ENCODE peak calls at places on chromosome 20, in nine cellular contexts. One of them, this sample, is unnamed.

GRCh38 chr20:33407251-33407650 is 5.9 kb upstream of the CDK5RAP1 start:
- DNase-seq in stimulated activated CD8-positive, alpha-beta memory T cell treated with anti-CD3 and anti-CD28 coated beads, Interleukin-2, amount 100 ng/mL, for 1 hour: no peak
- DNase-seq in GM04504: no peak
- DNase-seq in T-helper 2 cell: no peak
- DNase-seq in Calu3: no peak
- DNase-seq in RCC 7860: no peak
- DNase-seq in Right ventricle myocardium inferior: no peak
- DNase-seq in GM13976: no peak
- DNase-seq in breast epithelium: no peak
- DNase-seq in this sample: no peak

GRCh38 chr20:10965936-10966470 is 292.2 kb upstream of the JAG1 start:
- DNase-seq in stimulated activated CD8-positive, alpha-beta memory T cell treated with anti-CD3 and anti-CD28 coated beads, Interleukin-2, amount 100 ng/mL, for 1 hour: no peak
- DNase-seq in GM13976: no peak
- DNase-seq in GM04504: no peak
- DNase-seq in T-helper 2 cell: no peak
- DNase-seq in RCC 7860: no peak
- DNase-seq in breast epithelium: no peak
- DNase-seq in Right ventricle myocardium inferior: no peak
- DNase-seq in Calu3: no peak
- DNase-seq in this sample: no peak

GRCh38 chr20:61938839-61939690 is 126.6 kb downstream of the TAF4 start:
- DNase-seq in RCC 7860: no peak
- DNase-seq in T-helper 2 cell: no peak
- DNase-seq in Calu3: no peak
- DNase-seq in stimulated activated CD8-positive, alpha-beta memory T cell treated with anti-CD3 and anti-CD28 coated beads, Interleukin-2, amount 100 ng/mL, for 1 hour: no peak
- DNase-seq in GM04504: no peak
- DNase-seq in breast epithelium: no peak
- DNase-seq in Right ventricle myocardium inferior: peak; percentile 50
- DNase-seq in GM13976: no peak
- DNase-seq in this sample: no peak

GRCh38 chr20:37937686-37938085 is 34.8 kb downstream of the VSTM2L start:
- DNase-seq in RCC 7860: no peak
- DNase-seq in Calu3: no peak
- DNase-seq in T-helper 2 cell: no peak
- DNase-seq in GM13976: no peak
- DNase-seq in GM04504: no peak
- DNase-seq in breast epithelium: no peak
- DNase-seq in stimulated activated CD8-positive, alpha-beta memory T cell treated with anti-CD3 and anti-CD28 coated beads, Interleukin-2, amount 100 ng/mL, for 1 hour: no peak
- DNase-seq in Right ventricle myocardium inferior: no peak
- DNase-seq in this sample: no peak

GRCh38 chr20:51022227-51022802 is 592 bp downstream of the KCNG1 start:
- DNase-seq in stimulated activated CD8-positive, alpha-beta memory T cell treated with anti-CD3 and anti-CD28 coated beads, Interleukin-2, amount 100 ng/mL, for 1 hour: no peak
- DNase-seq in breast epithelium: no peak
- DNase-seq in RCC 7860: no peak
- DNase-seq in GM13976: no peak
- DNase-seq in Right ventricle myocardium inferior: no peak
- DNase-seq in T-helper 2 cell: no peak
- DNase-seq in Calu3: no peak
- DNase-seq in GM04504: no peak
- DNase-seq in this sample: no peak

GRCh38 chr20:18822832-18823231 is 9.2 kb downstream of the SCP2D1 start:
- DNase-seq in GM04504: no peak
- DNase-seq in RCC 7860: no peak
- DNase-seq in GM13976: no peak
- DNase-seq in Right ventricle myocardium inferior: no peak
- DNase-seq in Calu3: no peak
- DNase-seq in stimulated activated CD8-positive, alpha-beta memory T cell treated with anti-CD3 and anti-CD28 coated beads, Interleukin-2, amount 100 ng/mL, for 1 hour: no peak
- DNase-seq in T-helper 2 cell: no peak
- DNase-seq in breast epithelium: no peak
- DNase-seq in this sample: no peak

GRCh38 chr20:3406481-3407425 is 716 bp downstream of the DNAAF9 start:
- DNase-seq in GM13976: peak; percentile 37
- DNase-seq in T-helper 2 cell: peak; percentile 4
- DNase-seq in GM04504: no peak
- DNase-seq in Calu3: no peak
- DNase-seq in breast epithelium: peak; percentile 30
- DNase-seq in RCC 7860: no peak
- DNase-seq in Right ventricle myocardium inferior: no peak
- DNase-seq in stimulated activated CD8-positive, alpha-beta memory T cell treated with anti-CD3 and anti-CD28 coated beads, Interleukin-2, amount 100 ng/mL, for 1 hour: peak; percentile 16
- DNase-seq in this sample: no peak

GRCh38 chr20:3123542-3123941 is 36.1 kb downstream of the FASTKD5 start:
- DNase-seq in GM13976: no peak
- DNase-seq in GM04504: no peak
- DNase-seq in stimulated activated CD8-positive, alpha-beta memory T cell treated with anti-CD3 and anti-CD28 coated beads, Interleukin-2, amount 100 ng/mL, for 1 hour: no peak
- DNase-seq in RCC 7860: no peak
- DNase-seq in breast epithelium: no peak
- DNase-seq in Right ventricle myocardium inferior: no peak
- DNase-seq in T-helper 2 cell: no peak
- DNase-seq in Calu3: no peak
- DNase-seq in this sample: no peak

GRCh38 chr20:40941023-40941655 is 87.5 kb upstream of the TOP1 start:
- DNase-seq in T-helper 2 cell: no peak
- DNase-seq in Calu3: no peak
- DNase-seq in GM13976: no peak
- DNase-seq in RCC 7860: no peak
- DNase-seq in Right ventricle myocardium inferior: no peak
- DNase-seq in breast epithelium: no peak
- DNase-seq in GM04504: no peak
- DNase-seq in stimulated activated CD8-positive, alpha-beta memory T cell treated with anti-CD3 and anti-CD28 coated beads, Interleukin-2, amount 100 ng/mL, for 1 hour: no peak
- DNase-seq in this sample: no peak

GRCh38 chr20:50850721-50851286 is 55.9 kb downstream of the BCAS4 start:
- DNase-seq in RCC 7860: no peak
- DNase-seq in T-helper 2 cell: no peak
- DNase-seq in breast epithelium: no peak
- DNase-seq in Calu3: no peak
- DNase-seq in GM04504: no peak
- DNase-seq in GM13976: no peak
- DNase-seq in stimulated activated CD8-positive, alpha-beta memory T cell treated with anti-CD3 and anti-CD28 coated beads, Interleukin-2, amount 100 ng/mL, for 1 hour: no peak
- DNase-seq in Right ventricle myocardium inferior: peak; percentile 34
- DNase-seq in this sample: no peak

GRCh38 chr20:20009784-20010253 is 7.3 kb upstream of the NAA20 start:
- DNase-seq in stimulated activated CD8-positive, alpha-beta memory T cell treated with anti-CD3 and anti-CD28 coated beads, Interleukin-2, amount 100 ng/mL, for 1 hour: no peak
- DNase-seq in breast epithelium: no peak
- DNase-seq in T-helper 2 cell: no peak
- DNase-seq in GM04504: no peak
- DNase-seq in GM13976: no peak
- DNase-seq in RCC 7860: no peak
- DNase-seq in Right ventricle myocardium inferior: no peak
- DNase-seq in Calu3: no peak
- DNase-seq in this sample: no peak

GRCh38 chr20:54062812-54063280 is 7.5 kb downstream of the BCAS1 start:
- DNase-seq in GM04504: no peak
- DNase-seq in GM13976: peak; percentile 60
- DNase-seq in stimulated activated CD8-positive, alpha-beta memory T cell treated with anti-CD3 and anti-CD28 coated beads, Interleukin-2, amount 100 ng/mL, for 1 hour: no peak
- DNase-seq in Calu3: peak; percentile 33
- DNase-seq in RCC 7860: peak; percentile 60
- DNase-seq in Right ventricle myocardium inferior: no peak
- DNase-seq in T-helper 2 cell: no peak
- DNase-seq in breast epithelium: no peak
- DNase-seq in this sample: no peak

GRCh38 chr20:2246081-2246491 is 49.7 kb upstream of the TGM3 start:
- DNase-seq in breast epithelium: no peak
- DNase-seq in RCC 7860: no peak
- DNase-seq in Calu3: no peak
- DNase-seq in T-helper 2 cell: no peak
- DNase-seq in GM04504: no peak
- DNase-seq in stimulated activated CD8-positive, alpha-beta memory T cell treated with anti-CD3 and anti-CD28 coated beads, Interleukin-2, amount 100 ng/mL, for 1 hour: no peak
- DNase-seq in Right ventricle myocardium inferior: no peak
- DNase-seq in GM13976: no peak
- DNase-seq in this sample: no peak

GRCh38 chr20:20731945-20732296 is 19.5 kb upstream of the RALGAPA2 start:
- DNase-seq in breast epithelium: no peak
- DNase-seq in T-helper 2 cell: no peak
- DNase-seq in GM04504: no peak
- DNase-seq in GM13976: no peak
- DNase-seq in Calu3: no peak
- DNase-seq in Right ventricle myocardium inferior: no peak
- DNase-seq in RCC 7860: no peak
- DNase-seq in stimulated activated CD8-positive, alpha-beta memory T cell treated with anti-CD3 and anti-CD28 coated beads, Interleukin-2, amount 100 ng/mL, for 1 hour: no peak
- DNase-seq in this sample: no peak

GRCh38 chr20:37228656-37229055 is 33.0 kb downstream of the GHRH start:
- DNase-seq in Right ventricle myocardium inferior: no peak
- DNase-seq in breast epithelium: no peak
- DNase-seq in Calu3: no peak
- DNase-seq in RCC 7860: no peak
- DNase-seq in stimulated activated CD8-positive, alpha-beta memory T cell treated with anti-CD3 and anti-CD28 coated beads, Interleukin-2, amount 100 ng/mL, for 1 hour: no peak
- DNase-seq in GM13976: no peak
- DNase-seq in T-helper 2 cell: no peak
- DNase-seq in GM04504: no peak
- DNase-seq in this sample: no peak

GRCh38 chr20:46367967-46368901 is 38.2 kb downstream of the ELMO2 start:
- DNase-seq in T-helper 2 cell: no peak
- DNase-seq in Right ventricle myocardium inferior: no peak
- DNase-seq in stimulated activated CD8-positive, alpha-beta memory T cell treated with anti-CD3 and anti-CD28 coated beads, Interleukin-2, amount 100 ng/mL, for 1 hour: no peak
- DNase-seq in RCC 7860: peak; percentile 93
- DNase-seq in GM13976: no peak
- DNase-seq in breast epithelium: no peak
- DNase-seq in GM04504: no peak
- DNase-seq in Calu3: peak; percentile 40
- DNase-seq in this sample: no peak

GRCh38 chr20:47574616-47575401 is 73.1 kb downstream of the NCOA3 start:
- DNase-seq in RCC 7860: peak; percentile 30
- DNase-seq in breast epithelium: no peak
- DNase-seq in stimulated activated CD8-positive, alpha-beta memory T cell treated with anti-CD3 and anti-CD28 coated beads, Interleukin-2, amount 100 ng/mL, for 1 hour: no peak
- DNase-seq in T-helper 2 cell: no peak
- DNase-seq in Calu3: peak; percentile 32
- DNase-seq in GM04504: no peak
- DNase-seq in GM13976: peak; percentile 23
- DNase-seq in Right ventricle myocardium inferior: no peak
- DNase-seq in this sample: no peak

GRCh38 chr20:41510224-41510623 is 108.0 kb downstream of the CHD6 start:
- DNase-seq in GM13976: no peak
- DNase-seq in RCC 7860: no peak
- DNase-seq in T-helper 2 cell: no peak
- DNase-seq in Right ventricle myocardium inferior: no peak
- DNase-seq in Calu3: no peak
- DNase-seq in stimulated activated CD8-positive, alpha-beta memory T cell treated with anti-CD3 and anti-CD28 coated beads, Interleukin-2, amount 100 ng/mL, for 1 hour: no peak
- DNase-seq in GM04504: no peak
- DNase-seq in breast epithelium: no peak
- DNase-seq in this sample: no peak

GRCh38 chr20:35947489-35947888 is 6.8 kb downstream of the SCAND1 start:
- DNase-seq in GM04504: no peak
- DNase-seq in T-helper 2 cell: no peak
- DNase-seq in Right ventricle myocardium inferior: no peak
- DNase-seq in RCC 7860: peak; percentile 34
- DNase-seq in GM13976: no peak
- DNase-seq in stimulated activated CD8-positive, alpha-beta memory T cell treated with anti-CD3 and anti-CD28 coated beads, Interleukin-2, amount 100 ng/mL, for 1 hour: no peak
- DNase-seq in Calu3: peak; percentile 41
- DNase-seq in breast epithelium: no peak
- DNase-seq in this sample: no peak

GRCh38 chr20:32355417-32355841 is 2.7 kb upstream of the ASXL1 start:
- DNase-seq in GM04504: no peak
- DNase-seq in GM13976: peak; percentile 44
- DNase-seq in Right ventricle myocardium inferior: no peak
- DNase-seq in breast epithelium: no peak
- DNase-seq in Calu3: no peak
- DNase-seq in T-helper 2 cell: no peak
- DNase-seq in RCC 7860: no peak
- DNase-seq in stimulated activated CD8-positive, alpha-beta memory T cell treated with anti-CD3 and anti-CD28 coated beads, Interleukin-2, amount 100 ng/mL, for 1 hour: no peak
- DNase-seq in this sample: no peak

GRCh38 chr20:33789109-33789857 is 21.9 kb upstream of the CHMP4B start:
- DNase-seq in GM13976: no peak
- DNase-seq in RCC 7860: peak; percentile 99
- DNase-seq in Right ventricle myocardium inferior: no peak
- DNase-seq in GM04504: peak; percentile 76
- DNase-seq in stimulated activated CD8-positive, alpha-beta memory T cell treated with anti-CD3 and anti-CD28 coated beads, Interleukin-2, amount 100 ng/mL, for 1 hour: no peak
- DNase-seq in T-helper 2 cell: no peak
- DNase-seq in Calu3: peak; percentile 99
- DNase-seq in breast epithelium: peak; percentile 87
- DNase-seq in this sample: no peak

GRCh38 chr20:25246182-25246943 is 1.5 kb upstream of the PYGB start:
- DNase-seq in Right ventricle myocardium inferior: no peak
- DNase-seq in stimulated activated CD8-positive, alpha-beta memory T cell treated with anti-CD3 and anti-CD28 coated beads, Interleukin-2, amount 100 ng/mL, for 1 hour: no peak
- DNase-seq in T-helper 2 cell: no peak
- DNase-seq in GM13976: no peak
- DNase-seq in Calu3: no peak
- DNase-seq in breast epithelium: peak; percentile 16
- DNase-seq in GM04504: no peak
- DNase-seq in RCC 7860: no peak
- DNase-seq in this sample: no peak

GRCh38 chr20:40390654-40391053 is 298.4 kb downstream of the MAFB start:
- DNase-seq in Calu3: no peak
- DNase-seq in Right ventricle myocardium inferior: no peak
- DNase-seq in breast epithelium: no peak
- DNase-seq in RCC 7860: no peak
- DNase-seq in GM04504: no peak
- DNase-seq in stimulated activated CD8-positive, alpha-beta memory T cell treated with anti-CD3 and anti-CD28 coated beads, Interleukin-2, amount 100 ng/mL, for 1 hour: no peak
- DNase-seq in T-helper 2 cell: no peak
- DNase-seq in GM13976: no peak
- DNase-seq in this sample: no peak

GRCh38 chr20:23136893-23137745 is 51.0 kb upstream of the CD93 start:
- DNase-seq in breast epithelium: no peak
- DNase-seq in GM13976: no peak
- DNase-seq in Right ventricle myocardium inferior: no peak
- DNase-seq in stimulated activated CD8-positive, alpha-beta memory T cell treated with anti-CD3 and anti-CD28 coated beads, Interleukin-2, amount 100 ng/mL, for 1 hour: no peak
- DNase-seq in RCC 7860: no peak
- DNase-seq in Calu3: peak; percentile 22
- DNase-seq in T-helper 2 cell: no peak
- DNase-seq in GM04504: no peak
- DNase-seq in this sample: no peak

GRCh38 chr20:23566199-23566932 is 1.9 kb downstream of the CST9L start:
- DNase-seq in RCC 7860: no peak
- DNase-seq in T-helper 2 cell: no peak
- DNase-seq in breast epithelium: no peak
- DNase-seq in GM04504: no peak
- DNase-seq in Calu3: no peak
- DNase-seq in GM13976: no peak
- DNase-seq in Right ventricle myocardium inferior: no peak
- DNase-seq in stimulated activated CD8-positive, alpha-beta memory T cell treated with anti-CD3 and anti-CD28 coated beads, Interleukin-2, amount 100 ng/mL, for 1 hour: no peak
- DNase-seq in this sample: no peak

GRCh38 chr20:57844626-57845596 is 135.1 kb upstream of the PMEPA1 start:
- DNase-seq in stimulated activated CD8-positive, alpha-beta memory T cell treated with anti-CD3 and anti-CD28 coated beads, Interleukin-2, amount 100 ng/mL, for 1 hour: no peak
- DNase-seq in RCC 7860: peak; percentile 72
- DNase-seq in Calu3: no peak
- DNase-seq in GM13976: no peak
- DNase-seq in breast epithelium: no peak
- DNase-seq in T-helper 2 cell: no peak
- DNase-seq in GM04504: no peak
- DNase-seq in Right ventricle myocardium inferior: no peak
- DNase-seq in this sample: no peak

GRCh38 chr20:5945963-5946362 is 4.4 kb downstream of the TRMT6 start:
- DNase-seq in stimulated activated CD8-positive, alpha-beta memory T cell treated with anti-CD3 and anti-CD28 coated beads, Interleukin-2, amount 100 ng/mL, for 1 hour: no peak
- DNase-seq in RCC 7860: peak; percentile 54
- DNase-seq in Calu3: no peak
- DNase-seq in breast epithelium: no peak
- DNase-seq in GM04504: peak; percentile 17
- DNase-seq in T-helper 2 cell: no peak
- DNase-seq in Right ventricle myocardium inferior: no peak
- DNase-seq in GM13976: no peak
- DNase-seq in this sample: no peak

GRCh38 chr20:23519556-23519955 is 28.6 kb downstream of the CST8 start:
- DNase-seq in breast epithelium: no peak
- DNase-seq in RCC 7860: no peak
- DNase-seq in Calu3: no peak
- DNase-seq in Right ventricle myocardium inferior: no peak
- DNase-seq in T-helper 2 cell: no peak
- DNase-seq in stimulated activated CD8-positive, alpha-beta memory T cell treated with anti-CD3 and anti-CD28 coated beads, Interleukin-2, amount 100 ng/mL, for 1 hour: no peak
- DNase-seq in GM13976: no peak
- DNase-seq in GM04504: no peak
- DNase-seq in this sample: no peak

GRCh38 chr20:8361008-8361652 is 229.1 kb downstream of the PLCB1 start:
- DNase-seq in GM04504: peak; percentile 21
- DNase-seq in breast epithelium: no peak
- DNase-seq in GM13976: no peak
- DNase-seq in Right ventricle myocardium inferior: no peak
- DNase-seq in T-helper 2 cell: no peak
- DNase-seq in RCC 7860: no peak
- DNase-seq in stimulated activated CD8-positive, alpha-beta memory T cell treated with anti-CD3 and anti-CD28 coated beads, Interleukin-2, amount 100 ng/mL, for 1 hour: no peak
- DNase-seq in Calu3: no peak
- DNase-seq in this sample: no peak

GRCh38 chr20:4880051-4880450 is 121.3 kb downstream of the SLC23A2 start:
- DNase-seq in T-helper 2 cell: no peak
- DNase-seq in GM13976: no peak
- DNase-seq in GM04504: no peak
- DNase-seq in stimulated activated CD8-positive, alpha-beta memory T cell treated with anti-CD3 and anti-CD28 coated beads, Interleukin-2, amount 100 ng/mL, for 1 hour: no peak
- DNase-seq in RCC 7860: no peak
- DNase-seq in Right ventricle myocardium inferior: no peak
- DNase-seq in Calu3: no peak
- DNase-seq in breast epithelium: no peak
- DNase-seq in this sample: no peak